ENCODE peak calls at places on chromosomes 12 and 14, in eight cellular contexts. D, Z, C, L, A, P, R and M are unnamed samples.

GRCh38 chr12:77795699-77796098 is 35.0 kb upstream of the NAV3 start:
- DNase-seq in Z (no peak), L (no peak), P (no peak), D (peak), A (no peak), C (no peak), R (no peak), M (peak)

GRCh38 chr12:21438643-21439042 is 1.2 kb downstream of the PYROXD1 start:
- DNase-seq in C (no peak), Z (no peak), D (peak), P (no peak), A (no peak), R (no peak), L (no peak), M (no peak)

GRCh38 chr14:104680056-104680805 is 9.2 kb upstream of the INF2 start:
- DNase-seq in Z (peak), P (no peak), A (peak), D (peak), L (peak), C (peak), R (no peak), M (peak)

GRCh38 chr12:108342985-108343384 is 3.9 kb upstream of the CMKLR1 start:
- DNase-seq in R (peak), A (no peak), D (no peak), P (no peak), C (no peak), L (no peak), Z (no peak), M (no peak)

GRCh38 chr12:51705450-51705849 is 114.4 kb downstream of the SCN8A start:
- DNase-seq in D (peak), P (no peak), R (no peak), C (no peak), Z (no peak), A (no peak), L (no peak), M (no peak)

GRCh38 chr14:71711619-71712018 is 220.6 kb upstream of the RGS6 start:
- DNase-seq in D (peak), L (no peak), Z (no peak), A (no peak), C (peak), R (no peak), P (no peak), M (peak)

GRCh38 chr12:51005671-51006070 is 20.5 kb downstream of the SLC11A2 start:
- DNase-seq in C (no peak), L (no peak), D (no peak), P (no peak), A (no peak), Z (no peak), R (no peak), M (no peak)

GRCh38 chr12:1917172-1918070 is 1.0 kb downstream of the CACNA2D4 start:
- DNase-seq in R (no peak), Z (no peak), C (no peak), A (no peak), P (peak), L (no peak), D (no peak), M (no peak)

GRCh38 chr12:44775916-44776315 is 100.2 kb downstream of the NELL2 start:
- DNase-seq in R (no peak), P (no peak), L (no peak), D (no peak), C (no peak), Z (no peak), A (no peak), M (no peak)

GRCh38 chr14:64465208-64465821 is at the start of gene AKAP5:
- DNase-seq in L (peak), P (peak), C (no peak), Z (peak), A (peak), D (no peak), R (peak), M (no peak)

GRCh38 chr14:54169254-54169924 is 212.8 kb upstream of the BMP4 start:
- DNase-seq in Z (no peak), D (peak), C (no peak), A (no peak), R (no peak), L (no peak), P (no peak), M (no peak)

GRCh38 chr14:50363734-50364113 is 33.0 kb downstream of the CDKL1 start:
- DNase-seq in A (no peak), L (no peak), D (peak), C (no peak), Z (no peak), P (peak), R (no peak), M (peak)

GRCh38 chr12:40170593-40170992 is 54.2 kb upstream of the LRRK2 start:
- DNase-seq in A (no peak), Z (no peak), C (no peak), P (no peak), D (no peak), R (no peak), L (no peak), M (no peak)

GRCh38 chr12:112862570-112863137 is 44.1 kb upstream of the OAS1 start:
- DNase-seq in D (no peak), R (no peak), L (peak), Z (no peak), C (no peak), P (no peak), A (no peak), M (no peak)

GRCh38 chr12:56839489-56840442 is 76.6 kb downstream of the HSD17B6 start:
- DNase-seq in R (peak), A (peak), P (peak), C (no peak), L (no peak), D (peak), Z (no peak), M (peak)
- TF ChIP-seq CTCF in R (peak), A (peak), P (peak), C (peak), L (no peak), D (peak), Z (peak), M (peak)

GRCh38 chr12:6386038-6386437 is 2.1 kb downstream of the LTBR start:
- DNase-seq in A (no peak), L (no peak), D (no peak), C (no peak), Z (no peak), R (no peak), P (no peak), M (no peak)
- TF ChIP-seq CTCF in A (no peak), L (no peak), D (no peak), C (no peak), Z (no peak), R (no peak), P (no peak), M (no peak)

DNA sequence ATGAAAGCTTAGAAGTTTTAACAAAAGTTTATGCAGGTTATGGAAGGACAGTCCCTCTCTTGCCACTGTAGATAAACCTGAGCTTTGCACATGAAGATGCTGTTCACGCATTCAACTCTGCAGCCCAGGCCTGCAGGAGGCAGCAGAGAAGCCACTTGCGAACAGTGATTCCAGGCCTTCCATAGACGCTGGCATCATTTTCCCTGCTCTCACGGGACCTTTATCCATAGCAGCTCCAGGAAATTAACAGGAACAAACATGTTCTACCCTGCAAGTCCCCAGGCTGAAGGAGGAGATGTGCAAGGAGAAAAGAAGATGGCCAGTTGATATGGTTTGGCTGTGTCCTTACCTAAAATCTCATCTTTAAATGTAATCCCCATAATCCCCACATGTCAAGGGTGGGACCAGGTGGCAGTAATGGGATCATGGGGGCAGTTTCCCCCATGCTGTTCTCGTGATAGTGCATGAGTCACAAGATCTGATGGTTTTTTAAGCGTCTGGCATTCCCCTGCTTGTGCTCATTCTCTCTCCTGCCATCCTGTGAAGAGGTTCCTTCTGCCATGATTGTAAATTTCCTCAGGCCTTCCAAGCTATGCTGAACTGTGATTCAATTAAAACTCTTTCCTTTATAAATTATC is 2.0 kb downstream of the ERP27 start:
- DNase-seq in D (no peak), L (no peak), Z (no peak), C (no peak), A (no peak), R (no peak), P (no peak), M (no peak)
- TF ChIP-seq CTCF in D (peak), L (no peak), Z (no peak), C (peak), A (peak), R (no peak), P (no peak), M (no peak)

GRCh38 chr14:75391953-75392352 is 35.9 kb upstream of the JDP2 start:
- DNase-seq in L (no peak), R (no peak), Z (no peak), P (no peak), C (no peak), D (no peak), A (no peak), M (no peak)
- TF ChIP-seq CTCF in L (no peak), R (no peak), Z (no peak), P (no peak), C (no peak), D (no peak), A (no peak), M (no peak)

DNA sequence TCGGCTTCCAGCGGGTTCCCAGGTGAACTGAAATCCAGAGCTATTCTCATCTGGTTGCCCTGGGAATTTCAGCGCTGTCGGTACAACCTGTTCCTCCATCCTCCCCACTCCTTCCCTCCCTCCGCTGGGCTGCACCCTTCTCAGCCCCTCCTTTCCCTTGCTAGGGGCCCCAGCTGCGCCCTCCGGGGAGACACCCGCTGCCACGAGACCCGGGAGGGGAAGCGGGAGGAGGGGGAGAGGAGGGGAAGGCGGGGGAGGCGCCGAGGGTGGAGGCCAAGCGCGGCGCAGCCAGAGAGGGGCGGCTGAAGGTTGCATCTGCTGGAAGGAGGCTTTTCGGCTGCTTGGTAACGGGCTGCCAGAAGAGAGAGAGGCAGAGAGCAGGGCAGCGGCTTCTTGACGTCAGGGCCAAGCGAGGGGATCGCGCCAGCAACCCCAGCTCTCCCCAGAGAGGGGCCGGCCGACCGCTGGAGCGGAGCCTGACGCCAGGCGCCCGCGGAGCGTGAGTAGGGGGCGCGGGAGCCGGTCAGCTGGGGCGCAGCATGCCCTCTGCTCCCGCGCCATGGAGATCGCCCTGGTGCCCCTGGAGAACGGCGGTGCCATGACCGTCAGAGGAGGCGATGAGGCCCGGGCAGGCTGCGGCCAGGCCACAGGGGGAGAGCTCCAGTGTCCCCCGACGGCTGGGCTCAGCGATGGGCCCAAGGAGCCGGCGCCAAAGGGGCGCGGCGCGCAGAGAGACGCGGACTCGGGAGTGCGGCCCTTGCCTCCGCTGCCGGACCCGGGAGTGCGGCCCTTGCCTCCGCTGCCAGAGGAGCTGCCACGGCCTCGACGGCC is at the start of gene KCNA5:
- DNase-seq in Z (peak), P (no peak), R (peak), C (no peak), D (no peak), L (peak), A (peak), M (no peak)
- TF ChIP-seq CTCF in Z (no peak), P (no peak), R (no peak), C (no peak), D (no peak), L (no peak), A (no peak), M (no peak)

GRCh38 chr14:74942608-74943007 is 12.8 kb downstream of the PGF start:
- DNase-seq in Z (no peak), C (no peak), R (no peak), D (no peak), P (peak), A (no peak), L (no peak), M (no peak)

GRCh38 chr14:74945852-74946658 is 9.3 kb downstream of the PGF start:
- DNase-seq in Z (no peak), P (peak), C (no peak), A (peak), R (peak), D (peak), L (no peak), M (peak)

GRCh38 chr14:74946659-74947281 is 8.6 kb downstream of the PGF start:
- DNase-seq in L (peak), P (no peak), A (no peak), D (no peak), Z (no peak), R (no peak), C (no peak), M (no peak)

GRCh38 chr14:74947353-74948227 is 7.8 kb downstream of the PGF start:
- DNase-seq in R (no peak), P (no peak), Z (no peak), A (no peak), L (no peak), D (no peak), C (no peak), M (no peak)

DNA sequence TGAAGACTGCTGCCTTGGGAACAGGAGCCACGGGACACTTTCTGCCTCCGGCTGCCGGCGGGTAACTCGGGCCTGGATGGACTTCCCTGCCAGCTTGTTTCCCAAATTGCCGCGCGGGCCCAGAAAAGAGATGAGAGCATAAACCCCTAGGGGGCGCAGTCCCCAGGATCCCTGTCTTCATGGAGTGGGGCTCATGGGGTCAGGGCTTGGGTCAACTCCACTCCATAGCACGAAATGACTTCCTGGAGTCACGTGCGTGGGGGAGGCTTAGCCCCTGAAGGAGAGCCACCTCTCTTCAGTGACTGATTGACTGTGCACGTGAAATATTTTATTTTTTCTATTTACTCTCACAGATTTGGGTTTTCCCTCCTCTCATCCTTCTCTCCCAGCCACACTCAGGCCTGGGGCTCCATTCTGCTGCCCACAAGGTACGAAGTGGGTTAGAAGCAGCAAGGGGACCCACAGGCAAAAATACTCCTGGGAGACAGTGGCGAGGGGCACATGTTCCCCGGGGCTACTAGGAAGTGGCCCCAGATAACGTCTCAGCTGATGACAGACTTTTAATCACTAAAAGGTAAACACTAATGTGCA is 10.0 kb downstream of the PGF start:
- DNase-seq in L (no peak), D (no peak), C (no peak), A (no peak), R (peak), P (no peak), Z (no peak), M (no peak)
- TF ChIP-seq CTCF in L (no peak), D (peak), C (peak), A (peak), R (peak), P (peak), Z (peak), M (peak)

GRCh38 chr12:3313655-3314305 is 177.2 kb upstream of the PRMT8 start:
- DNase-seq in C (no peak), A (no peak), P (peak), Z (peak), R (peak), L (no peak), D (peak), M (peak)
- TF ChIP-seq CTCF in C (peak), A (peak), P (peak), Z (peak), R (peak), L (no peak), D (peak), M (peak)